ENCODE peak calls at places on chromosomes 2 and 18, in seven cellular contexts. One of them, this sample, is unnamed.
A peak's percentile ranks its signal among the peaks of the same experiment; 100 is the strongest.

GRCh38 chr2:221372156-221372870 is 199.8 kb downstream of the EPHA4 start:
- DNase-seq in foreskin keratinocyte: no peak
- DNase-seq in prostate gland: no peak
- DNase-seq in Calu3: no peak
- DNase-seq in AG10803: no peak
- DNase-seq in epithelial cell of esophagus: no peak
- DNase-seq in MM.1S: no peak
- DNase-seq in this sample: no peak

GRCh38 chr2:72113847-72114692 is 33.6 kb downstream of the CYP26B1 start:
- DNase-seq in foreskin keratinocyte: no peak
- DNase-seq in prostate gland: no peak
- DNase-seq in Calu3: no peak
- DNase-seq in AG10803: no peak
- DNase-seq in epithelial cell of esophagus: no peak
- DNase-seq in MM.1S: no peak
- DNase-seq in this sample: no peak

GRCh38 chr18:37544713-37545112 is 20.9 kb downstream of the CELF4 start:
- DNase-seq in foreskin keratinocyte: no peak
- DNase-seq in prostate gland: no peak
- DNase-seq in Calu3: no peak
- DNase-seq in AG10803: no peak
- DNase-seq in epithelial cell of esophagus: no peak
- DNase-seq in MM.1S: no peak
- DNase-seq in this sample: no peak

GRCh38 chr2:7758065-7758759 is 841.0 kb downstream of the RNF144A start:
- DNase-seq in foreskin keratinocyte: no peak
- DNase-seq in prostate gland: no peak
- DNase-seq in Calu3: no peak
- DNase-seq in AG10803: peak; percentile 93
- DNase-seq in epithelial cell of esophagus: no peak
- DNase-seq in MM.1S: no peak
- DNase-seq in this sample: peak; percentile 25

GRCh38 chr2:190136259-190136658 is 73.7 kb upstream of the MSTN start:
- DNase-seq in foreskin keratinocyte: no peak
- DNase-seq in prostate gland: no peak
- DNase-seq in Calu3: no peak
- DNase-seq in AG10803: no peak
- DNase-seq in epithelial cell of esophagus: no peak
- DNase-seq in MM.1S: no peak
- DNase-seq in this sample: no peak

GRCh38 chr2:199315299-199316179 is 142.2 kb downstream of the SATB2 start:
- DNase-seq in foreskin keratinocyte: peak; percentile 16
- DNase-seq in prostate gland: no peak
- DNase-seq in Calu3: peak; percentile 9
- DNase-seq in AG10803: peak; percentile 57
- DNase-seq in epithelial cell of esophagus: peak; percentile 39
- DNase-seq in MM.1S: peak; percentile 41
- DNase-seq in this sample: no peak

GRCh38 chr2:55620123-55620779 is 2.8 kb upstream of the PPP4R3B start:
- DNase-seq in foreskin keratinocyte: no peak
- DNase-seq in prostate gland: no peak
- DNase-seq in Calu3: peak; percentile 30
- DNase-seq in AG10803: no peak
- DNase-seq in epithelial cell of esophagus: peak; percentile 40
- DNase-seq in MM.1S: peak; percentile 31
- DNase-seq in this sample: no peak

GRCh38 chr2:219009294-219009693 is 16.1 kb upstream of the CRYBA2 start:
- DNase-seq in foreskin keratinocyte: no peak
- DNase-seq in prostate gland: no peak
- DNase-seq in Calu3: no peak
- DNase-seq in AG10803: no peak
- DNase-seq in epithelial cell of esophagus: no peak
- DNase-seq in MM.1S: no peak
- DNase-seq in this sample: no peak

GRCh38 chr18:60471652-60472051 is 99.1 kb upstream of the MC4R start:
- DNase-seq in foreskin keratinocyte: peak; percentile 1
- DNase-seq in prostate gland: no peak
- DNase-seq in Calu3: no peak
- DNase-seq in AG10803: peak; percentile 63
- DNase-seq in epithelial cell of esophagus: peak; percentile 5
- DNase-seq in MM.1S: no peak
- DNase-seq in this sample: no peak

GRCh38 chr2:26246818-26247217 is 2.1 kb downstream of the HADHB start:
- DNase-seq in foreskin keratinocyte: peak; percentile 43
- DNase-seq in prostate gland: no peak
- DNase-seq in Calu3: no peak
- DNase-seq in AG10803: peak; percentile 53
- DNase-seq in epithelial cell of esophagus: peak; percentile 69
- DNase-seq in MM.1S: no peak
- DNase-seq in this sample: no peak

GRCh38 chr2:74845217-74845751 is 11.4 kb downstream of the HK2 start:
- DNase-seq in foreskin keratinocyte: peak; percentile 93
- DNase-seq in prostate gland: peak; percentile 95
- DNase-seq in Calu3: peak; percentile 93
- DNase-seq in AG10803: peak; percentile 83
- DNase-seq in epithelial cell of esophagus: peak; percentile 99
- DNase-seq in MM.1S: no peak
- DNase-seq in this sample: no peak

GRCh38 chr2:224775638-224776037 is 59.5 kb upstream of the CCDC195 start:
- DNase-seq in foreskin keratinocyte: no peak
- DNase-seq in prostate gland: no peak
- DNase-seq in Calu3: no peak
- DNase-seq in AG10803: no peak
- DNase-seq in epithelial cell of esophagus: no peak
- DNase-seq in MM.1S: no peak
- DNase-seq in this sample: no peak

GRCh38 chr2:68365087-68365486 is at the start of gene PLEK:
- DNase-seq in foreskin keratinocyte: no peak
- DNase-seq in prostate gland: no peak
- DNase-seq in Calu3: no peak
- DNase-seq in AG10803: no peak
- DNase-seq in epithelial cell of esophagus: no peak
- DNase-seq in MM.1S: peak; percentile 37
- DNase-seq in this sample: peak; percentile 49

GRCh38 chr2:107648781-107649413 is 177.8 kb upstream of the RGPD4 start:
- DNase-seq in foreskin keratinocyte: no peak
- DNase-seq in prostate gland: no peak
- DNase-seq in Calu3: no peak
- DNase-seq in AG10803: no peak
- DNase-seq in epithelial cell of esophagus: no peak
- DNase-seq in MM.1S: no peak
- DNase-seq in this sample: no peak

GRCh38 chr2:157338013-157338412 is 12.4 kb upstream of the ERMN start:
- DNase-seq in foreskin keratinocyte: peak; percentile 9
- DNase-seq in prostate gland: no peak
- DNase-seq in Calu3: no peak
- DNase-seq in AG10803: no peak
- DNase-seq in epithelial cell of esophagus: no peak
- DNase-seq in MM.1S: no peak
- DNase-seq in this sample: no peak

GRCh38 chr2:200406379-200406778 is 99.9 kb downstream of the SPATS2L start:
- DNase-seq in foreskin keratinocyte: no peak
- DNase-seq in prostate gland: no peak
- DNase-seq in Calu3: no peak
- DNase-seq in AG10803: no peak
- DNase-seq in epithelial cell of esophagus: no peak
- DNase-seq in MM.1S: peak; percentile 57
- DNase-seq in this sample: no peak

GRCh38 chr2:190529486-190530104 is 4.9 kb downstream of the NEMP2 start:
- DNase-seq in foreskin keratinocyte: no peak
- DNase-seq in prostate gland: no peak
- DNase-seq in Calu3: no peak
- DNase-seq in AG10803: no peak
- DNase-seq in epithelial cell of esophagus: no peak
- DNase-seq in MM.1S: no peak
- DNase-seq in this sample: no peak

GRCh38 chr18:70337139-70337972 is 48.5 kb downstream of the SOCS6 start:
- DNase-seq in foreskin keratinocyte: peak; percentile 95
- DNase-seq in prostate gland: no peak
- DNase-seq in Calu3: peak; percentile 63
- DNase-seq in AG10803: peak; percentile 83
- DNase-seq in epithelial cell of esophagus: peak; percentile 98
- DNase-seq in MM.1S: peak; percentile 10
- DNase-seq in this sample: no peak

GRCh38 chr2:32064021-32064678 is 794 bp downstream of the SPAST start:
- DNase-seq in foreskin keratinocyte: peak; percentile 4
- DNase-seq in prostate gland: no peak
- DNase-seq in Calu3: no peak
- DNase-seq in AG10803: no peak
- DNase-seq in epithelial cell of esophagus: peak; percentile 13
- DNase-seq in MM.1S: peak; percentile 26
- DNase-seq in this sample: peak; percentile 31

GRCh38 chr18:2657788-2658458 is 2.4 kb downstream of the SMCHD1 start:
- DNase-seq in foreskin keratinocyte: no peak
- DNase-seq in prostate gland: peak; percentile 36
- DNase-seq in Calu3: no peak
- DNase-seq in AG10803: peak; percentile 59
- DNase-seq in epithelial cell of esophagus: peak; percentile 44
- DNase-seq in MM.1S: peak; percentile 13
- DNase-seq in this sample: peak; percentile 32

GRCh38 chr2:86350751-86351150 is 13.3 kb upstream of the REEP1 start:
- DNase-seq in foreskin keratinocyte: peak; percentile 35
- DNase-seq in prostate gland: no peak
- DNase-seq in Calu3: no peak
- DNase-seq in AG10803: no peak
- DNase-seq in epithelial cell of esophagus: no peak
- DNase-seq in MM.1S: no peak
- DNase-seq in this sample: no peak

GRCh38 chr2:189751080-189751658 is 11.4 kb downstream of the OSGEPL1 start:
- DNase-seq in foreskin keratinocyte: peak; percentile 39
- DNase-seq in prostate gland: no peak
- DNase-seq in Calu3: peak; percentile 56
- DNase-seq in AG10803: peak; percentile 26
- DNase-seq in epithelial cell of esophagus: peak; percentile 45
- DNase-seq in MM.1S: peak; percentile 36
- DNase-seq in this sample: peak; percentile 50

GRCh38 chr2:218019411-218020060 is 16.7 kb upstream of the TNS1 start:
- DNase-seq in foreskin keratinocyte: no peak
- DNase-seq in prostate gland: no peak
- DNase-seq in Calu3: no peak
- DNase-seq in AG10803: no peak
- DNase-seq in epithelial cell of esophagus: no peak
- DNase-seq in MM.1S: no peak
- DNase-seq in this sample: no peak

GRCh38 chr2:237552911-237553310 is 13.5 kb upstream of the PRLH start:
- DNase-seq in foreskin keratinocyte: no peak
- DNase-seq in prostate gland: no peak
- DNase-seq in Calu3: no peak
- DNase-seq in AG10803: no peak
- DNase-seq in epithelial cell of esophagus: no peak
- DNase-seq in MM.1S: no peak
- DNase-seq in this sample: no peak

GRCh38 chr2:230900336-230900995 is 24.6 kb downstream of the GPR55 start:
- DNase-seq in foreskin keratinocyte: no peak
- DNase-seq in prostate gland: no peak
- DNase-seq in Calu3: no peak
- DNase-seq in AG10803: no peak
- DNase-seq in epithelial cell of esophagus: no peak
- DNase-seq in MM.1S: no peak
- DNase-seq in this sample: no peak

DNA sequence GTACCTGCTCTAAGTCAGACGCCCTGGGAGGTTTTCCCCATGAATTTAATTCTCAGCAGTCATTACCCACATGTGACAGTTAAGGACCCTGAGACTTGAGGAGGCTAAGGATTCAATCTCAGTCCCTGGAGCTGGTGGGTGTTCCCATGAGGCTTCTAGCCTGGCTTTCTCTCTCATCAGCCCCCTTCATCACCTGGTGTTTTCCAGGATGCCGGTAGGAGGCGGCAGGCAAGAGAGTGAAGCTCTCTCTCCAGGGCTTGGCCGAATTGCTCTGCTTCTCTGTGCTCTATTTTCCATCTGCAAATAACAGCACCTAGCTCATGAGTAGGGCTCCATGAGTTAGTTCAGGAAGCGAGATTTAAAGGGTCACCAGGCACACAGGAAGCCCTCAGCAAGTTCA is 241.9 kb downstream of the PTPRM start:
- DNase-seq in foreskin keratinocyte: no peak
- DNase-seq in prostate gland: no peak
- DNase-seq in Calu3: no peak
- DNase-seq in AG10803: no peak
- DNase-seq in epithelial cell of esophagus: no peak
- DNase-seq in MM.1S: no peak
- DNase-seq in this sample: no peak
- TF ChIP-seq CTCF in foreskin keratinocyte: no peak
- TF ChIP-seq CTCF in prostate gland: no peak
- TF ChIP-seq CTCF in Calu3: no peak
- TF ChIP-seq CTCF in AG10803: no peak
- TF ChIP-seq CTCF in epithelial cell of esophagus: no peak
- TF ChIP-seq CTCF in MM.1S: no peak
- TF ChIP-seq CTCF in this sample: no peak

DNA sequence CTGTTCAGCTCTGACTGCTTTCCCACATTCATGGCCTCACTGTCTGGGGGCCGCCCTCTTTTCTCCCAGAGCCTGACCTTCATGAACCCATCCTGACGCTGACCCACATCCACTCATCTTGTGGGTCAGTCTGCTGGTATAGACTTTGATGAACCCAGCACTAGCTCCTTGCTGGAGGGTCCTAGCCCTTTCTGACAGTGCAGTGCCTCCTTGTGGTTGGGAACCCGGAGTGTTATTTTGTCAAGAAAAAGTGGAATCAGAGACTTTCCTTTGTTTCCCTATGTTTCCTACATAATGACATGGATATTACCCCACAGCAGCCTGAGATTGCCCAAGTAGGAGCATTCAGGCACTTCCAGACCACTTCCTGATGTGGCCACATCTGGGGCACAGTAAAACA is 19.3 kb upstream of the OSR1 start:
- DNase-seq in foreskin keratinocyte: no peak
- DNase-seq in prostate gland: no peak
- DNase-seq in Calu3: no peak
- DNase-seq in AG10803: no peak
- DNase-seq in epithelial cell of esophagus: no peak
- DNase-seq in MM.1S: no peak
- DNase-seq in this sample: no peak
- TF ChIP-seq CTCF in foreskin keratinocyte: no peak
- TF ChIP-seq CTCF in prostate gland: no peak
- TF ChIP-seq CTCF in Calu3: no peak
- TF ChIP-seq CTCF in AG10803: no peak
- TF ChIP-seq CTCF in epithelial cell of esophagus: no peak
- TF ChIP-seq CTCF in MM.1S: no peak
- TF ChIP-seq CTCF in this sample: no peak

GRCh38 chr18:36296591-36297418 is 708 bp upstream of the FHOD3 start:
- DNase-seq in foreskin keratinocyte: peak; percentile 56
- DNase-seq in prostate gland: peak; percentile 30
- DNase-seq in Calu3: peak; percentile 83
- DNase-seq in AG10803: peak; percentile 87
- DNase-seq in epithelial cell of esophagus: peak; percentile 70
- DNase-seq in MM.1S: peak; percentile 28
- DNase-seq in this sample: peak; percentile 62
- TF ChIP-seq CTCF in foreskin keratinocyte: peak; percentile 72
- TF ChIP-seq CTCF in prostate gland: peak; percentile 21
- TF ChIP-seq CTCF in Calu3: no peak
- TF ChIP-seq CTCF in AG10803: peak; percentile 62
- TF ChIP-seq CTCF in epithelial cell of esophagus: peak; percentile 30
- TF ChIP-seq CTCF in MM.1S: peak; percentile 36
- TF ChIP-seq CTCF in this sample: peak; percentile 22

DNA sequence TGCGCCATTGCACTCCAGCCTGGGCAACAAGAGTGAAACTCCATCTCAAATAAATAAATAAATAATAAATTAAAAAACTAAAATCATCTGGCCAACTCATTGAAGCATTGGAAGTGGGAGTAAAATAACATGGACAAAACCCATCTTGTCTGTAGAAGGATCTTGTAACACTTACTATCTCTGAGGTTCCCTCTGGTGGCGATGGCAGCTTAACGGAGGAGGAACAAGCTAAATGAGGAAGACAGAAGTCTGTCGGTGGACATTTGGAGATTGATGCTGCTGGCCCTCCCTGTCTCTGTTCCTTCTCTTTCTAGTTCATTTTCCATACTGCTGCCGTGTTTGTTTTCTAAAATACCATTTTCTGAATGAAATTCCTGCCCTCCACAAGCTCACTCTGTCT is 43.4 kb downstream of the ZCCHC2 start:
- DNase-seq in foreskin keratinocyte: no peak
- DNase-seq in prostate gland: peak; percentile 32
- DNase-seq in Calu3: no peak
- DNase-seq in AG10803: peak; percentile 36
- DNase-seq in epithelial cell of esophagus: peak; percentile 24
- DNase-seq in MM.1S: no peak
- DNase-seq in this sample: no peak
- TF ChIP-seq CTCF in foreskin keratinocyte: peak; percentile 42
- TF ChIP-seq CTCF in prostate gland: peak; percentile 24
- TF ChIP-seq CTCF in Calu3: no peak
- TF ChIP-seq CTCF in AG10803: peak; percentile 40
- TF ChIP-seq CTCF in epithelial cell of esophagus: peak; percentile 24
- TF ChIP-seq CTCF in MM.1S: no peak
- TF ChIP-seq CTCF in this sample: no peak